ENCODE peak calls at places on chromosomes 13 and 19, in ten cellular contexts. One of them, this sample, is unnamed.

GRCh38 chr19:43469160-43469480 is 3.7 kb upstream of the LYPD3 start:
- DNase-seq in EL: no peak
- DNase-seq in ELF-1: no peak
- DNase-seq in progenitor cell of endocrine pancreas: no peak
- DNase-seq in NB4: no peak
- DNase-seq in ACHN: no peak
- DNase-seq in T-helper 2 cell: no peak
- DNase-seq in stimulated activated CD4-positive, alpha-beta T cell treated with anti-CD3 and anti-CD28 coated beads, Interleukin-4, amount 100 ng/mL, for 4 hours: peak
- DNase-seq in nucleus accumbens: no peak
- DNase-seq in occipital lobe: no peak
- DNase-seq in this sample: no peak

GRCh38 chr13:74162782-74163181 is 28.6 kb upstream of the KLF12 start:
- DNase-seq in EL: no peak
- DNase-seq in ELF-1: no peak
- DNase-seq in progenitor cell of endocrine pancreas: no peak
- DNase-seq in NB4: no peak
- DNase-seq in ACHN: no peak
- DNase-seq in T-helper 2 cell: no peak
- DNase-seq in stimulated activated CD4-positive, alpha-beta T cell treated with anti-CD3 and anti-CD28 coated beads, Interleukin-4, amount 100 ng/mL, for 4 hours: no peak
- DNase-seq in nucleus accumbens: no peak
- DNase-seq in occipital lobe: no peak
- DNase-seq in this sample: no peak

GRCh38 chr19:55487884-55488687 is at the start of gene SSC5D:
- DNase-seq in EL: peak
- DNase-seq in ELF-1: no peak
- DNase-seq in progenitor cell of endocrine pancreas: no peak
- DNase-seq in NB4: peak
- DNase-seq in ACHN: peak
- DNase-seq in T-helper 2 cell: no peak
- DNase-seq in stimulated activated CD4-positive, alpha-beta T cell treated with anti-CD3 and anti-CD28 coated beads, Interleukin-4, amount 100 ng/mL, for 4 hours: no peak
- DNase-seq in nucleus accumbens: no peak
- DNase-seq in occipital lobe: no peak
- DNase-seq in this sample: no peak

GRCh38 chr19:56141416-56141992 is 417 bp downstream of the ZNF444 start:
- DNase-seq in EL: no peak
- DNase-seq in ELF-1: no peak
- DNase-seq in progenitor cell of endocrine pancreas: peak
- DNase-seq in NB4: peak
- DNase-seq in ACHN: no peak
- DNase-seq in T-helper 2 cell: peak
- DNase-seq in stimulated activated CD4-positive, alpha-beta T cell treated with anti-CD3 and anti-CD28 coated beads, Interleukin-4, amount 100 ng/mL, for 4 hours: peak
- DNase-seq in nucleus accumbens: no peak
- DNase-seq in occipital lobe: no peak
- DNase-seq in this sample: no peak

GRCh38 chr13:106573279-106573831 is 5.4 kb upstream of the ARGLU1 start:
- DNase-seq in EL: peak
- DNase-seq in ELF-1: no peak
- DNase-seq in progenitor cell of endocrine pancreas: no peak
- DNase-seq in NB4: no peak
- DNase-seq in ACHN: no peak
- DNase-seq in T-helper 2 cell: no peak
- DNase-seq in stimulated activated CD4-positive, alpha-beta T cell treated with anti-CD3 and anti-CD28 coated beads, Interleukin-4, amount 100 ng/mL, for 4 hours: no peak
- DNase-seq in nucleus accumbens: no peak
- DNase-seq in occipital lobe: no peak
- DNase-seq in this sample: no peak

GRCh38 chr13:78436311-78436710 is 167.0 kb downstream of the POU4F1 start:
- DNase-seq in EL: no peak
- DNase-seq in ELF-1: no peak
- DNase-seq in progenitor cell of endocrine pancreas: no peak
- DNase-seq in NB4: no peak
- DNase-seq in ACHN: no peak
- DNase-seq in T-helper 2 cell: no peak
- DNase-seq in stimulated activated CD4-positive, alpha-beta T cell treated with anti-CD3 and anti-CD28 coated beads, Interleukin-4, amount 100 ng/mL, for 4 hours: no peak
- DNase-seq in nucleus accumbens: no peak
- DNase-seq in occipital lobe: no peak
- DNase-seq in this sample: no peak

GRCh38 chr19:17103177-17103576 is 27.6 kb downstream of the MYO9B start:
- DNase-seq in EL: peak
- DNase-seq in ELF-1: peak
- DNase-seq in progenitor cell of endocrine pancreas: no peak
- DNase-seq in NB4: peak
- DNase-seq in ACHN: peak
- DNase-seq in T-helper 2 cell: no peak
- DNase-seq in stimulated activated CD4-positive, alpha-beta T cell treated with anti-CD3 and anti-CD28 coated beads, Interleukin-4, amount 100 ng/mL, for 4 hours: no peak
- DNase-seq in nucleus accumbens: no peak
- DNase-seq in occipital lobe: no peak
- DNase-seq in this sample: peak

GRCh38 chr13:34900288-34900739 is 41.8 kb upstream of the NBEA start:
- DNase-seq in EL: no peak
- DNase-seq in ELF-1: peak
- DNase-seq in progenitor cell of endocrine pancreas: no peak
- DNase-seq in NB4: no peak
- DNase-seq in ACHN: no peak
- DNase-seq in T-helper 2 cell: no peak
- DNase-seq in stimulated activated CD4-positive, alpha-beta T cell treated with anti-CD3 and anti-CD28 coated beads, Interleukin-4, amount 100 ng/mL, for 4 hours: no peak
- DNase-seq in nucleus accumbens: no peak
- DNase-seq in occipital lobe: no peak
- DNase-seq in this sample: no peak

GRCh38 chr13:54775501-54776191 is 1747.0 kb downstream of the OLFM4 start:
- DNase-seq in EL: no peak
- DNase-seq in ELF-1: no peak
- DNase-seq in progenitor cell of endocrine pancreas: no peak
- DNase-seq in NB4: no peak
- DNase-seq in ACHN: no peak
- DNase-seq in T-helper 2 cell: no peak
- DNase-seq in stimulated activated CD4-positive, alpha-beta T cell treated with anti-CD3 and anti-CD28 coated beads, Interleukin-4, amount 100 ng/mL, for 4 hours: no peak
- DNase-seq in nucleus accumbens: no peak
- DNase-seq in occipital lobe: no peak
- DNase-seq in this sample: no peak

GRCh38 chr13:23828866-23829265 is 60.3 kb downstream of the MIPEP start:
- DNase-seq in EL: peak
- DNase-seq in ELF-1: no peak
- DNase-seq in progenitor cell of endocrine pancreas: no peak
- DNase-seq in NB4: no peak
- DNase-seq in ACHN: no peak
- DNase-seq in T-helper 2 cell: no peak
- DNase-seq in stimulated activated CD4-positive, alpha-beta T cell treated with anti-CD3 and anti-CD28 coated beads, Interleukin-4, amount 100 ng/mL, for 4 hours: no peak
- DNase-seq in nucleus accumbens: no peak
- DNase-seq in occipital lobe: no peak
- DNase-seq in this sample: no peak

GRCh38 chr13:58933475-58933874 is 1230.3 kb downstream of the DIAPH3 start:
- DNase-seq in EL: no peak
- DNase-seq in ELF-1: no peak
- DNase-seq in progenitor cell of endocrine pancreas: no peak
- DNase-seq in NB4: no peak
- DNase-seq in ACHN: no peak
- DNase-seq in T-helper 2 cell: no peak
- DNase-seq in stimulated activated CD4-positive, alpha-beta T cell treated with anti-CD3 and anti-CD28 coated beads, Interleukin-4, amount 100 ng/mL, for 4 hours: no peak
- DNase-seq in nucleus accumbens: no peak
- DNase-seq in occipital lobe: no peak
- DNase-seq in this sample: no peak

GRCh38 chr19:8401981-8402411 is 11.1 kb upstream of the MARCHF2 start:
- DNase-seq in EL: no peak
- DNase-seq in ELF-1: no peak
- DNase-seq in progenitor cell of endocrine pancreas: no peak
- DNase-seq in NB4: no peak
- DNase-seq in ACHN: no peak
- DNase-seq in T-helper 2 cell: no peak
- DNase-seq in stimulated activated CD4-positive, alpha-beta T cell treated with anti-CD3 and anti-CD28 coated beads, Interleukin-4, amount 100 ng/mL, for 4 hours: no peak
- DNase-seq in nucleus accumbens: no peak
- DNase-seq in occipital lobe: no peak
- DNase-seq in this sample: no peak

GRCh38 chr19:55624109-55625003 is at the start of gene ZNF784:
- DNase-seq in EL: peak
- DNase-seq in ELF-1: peak
- DNase-seq in progenitor cell of endocrine pancreas: peak
- DNase-seq in NB4: peak
- DNase-seq in ACHN: peak
- DNase-seq in T-helper 2 cell: peak
- DNase-seq in stimulated activated CD4-positive, alpha-beta T cell treated with anti-CD3 and anti-CD28 coated beads, Interleukin-4, amount 100 ng/mL, for 4 hours: peak
- DNase-seq in nucleus accumbens: peak
- DNase-seq in occipital lobe: peak
- DNase-seq in this sample: peak

GRCh38 chr19:13906525-13906904 is 514 bp downstream of the CC2D1A start:
- DNase-seq in EL: peak
- DNase-seq in ELF-1: no peak
- DNase-seq in progenitor cell of endocrine pancreas: no peak
- DNase-seq in NB4: peak
- DNase-seq in ACHN: no peak
- DNase-seq in T-helper 2 cell: peak
- DNase-seq in stimulated activated CD4-positive, alpha-beta T cell treated with anti-CD3 and anti-CD28 coated beads, Interleukin-4, amount 100 ng/mL, for 4 hours: peak
- DNase-seq in nucleus accumbens: no peak
- DNase-seq in occipital lobe: no peak
- DNase-seq in this sample: no peak

GRCh38 chr13:51895906-51896888 is 34.4 kb downstream of the CCDC70 start:
- DNase-seq in EL: peak
- DNase-seq in ELF-1: peak
- DNase-seq in progenitor cell of endocrine pancreas: peak
- DNase-seq in NB4: peak
- DNase-seq in ACHN: peak
- DNase-seq in T-helper 2 cell: peak
- DNase-seq in stimulated activated CD4-positive, alpha-beta T cell treated with anti-CD3 and anti-CD28 coated beads, Interleukin-4, amount 100 ng/mL, for 4 hours: no peak
- DNase-seq in nucleus accumbens: no peak
- DNase-seq in occipital lobe: no peak
- DNase-seq in this sample: peak

GRCh38 chr19:3266792-3267469 is 42.5 kb downstream of the CELF5 start:
- DNase-seq in EL: no peak
- DNase-seq in ELF-1: no peak
- DNase-seq in progenitor cell of endocrine pancreas: no peak
- DNase-seq in NB4: no peak
- DNase-seq in ACHN: no peak
- DNase-seq in T-helper 2 cell: no peak
- DNase-seq in stimulated activated CD4-positive, alpha-beta T cell treated with anti-CD3 and anti-CD28 coated beads, Interleukin-4, amount 100 ng/mL, for 4 hours: no peak
- DNase-seq in nucleus accumbens: peak
- DNase-seq in occipital lobe: no peak
- DNase-seq in this sample: no peak

GRCh38 chr19:14120497-14120780 is 2.9 kb upstream of the PRKACA start:
- DNase-seq in EL: no peak
- DNase-seq in ELF-1: no peak
- DNase-seq in progenitor cell of endocrine pancreas: no peak
- DNase-seq in NB4: no peak
- DNase-seq in ACHN: no peak
- DNase-seq in T-helper 2 cell: no peak
- DNase-seq in stimulated activated CD4-positive, alpha-beta T cell treated with anti-CD3 and anti-CD28 coated beads, Interleukin-4, amount 100 ng/mL, for 4 hours: no peak
- DNase-seq in nucleus accumbens: no peak
- DNase-seq in occipital lobe: no peak
- DNase-seq in this sample: no peak

GRCh38 chr19:17834350-17835181 is 13.2 kb downstream of the JAK3 start:
- DNase-seq in EL: no peak
- DNase-seq in ELF-1: peak
- DNase-seq in progenitor cell of endocrine pancreas: no peak
- DNase-seq in NB4: no peak
- DNase-seq in ACHN: no peak
- DNase-seq in T-helper 2 cell: peak
- DNase-seq in stimulated activated CD4-positive, alpha-beta T cell treated with anti-CD3 and anti-CD28 coated beads, Interleukin-4, amount 100 ng/mL, for 4 hours: no peak
- DNase-seq in nucleus accumbens: no peak
- DNase-seq in occipital lobe: no peak
- DNase-seq in this sample: peak

GRCh38 chr13:69676286-69676685 is 431.3 kb upstream of the ATXN8OS start:
- DNase-seq in EL: no peak
- DNase-seq in ELF-1: no peak
- DNase-seq in progenitor cell of endocrine pancreas: no peak
- DNase-seq in NB4: no peak
- DNase-seq in ACHN: no peak
- DNase-seq in T-helper 2 cell: no peak
- DNase-seq in stimulated activated CD4-positive, alpha-beta T cell treated with anti-CD3 and anti-CD28 coated beads, Interleukin-4, amount 100 ng/mL, for 4 hours: no peak
- DNase-seq in nucleus accumbens: no peak
- DNase-seq in occipital lobe: no peak
- DNase-seq in this sample: no peak

GRCh38 chr19:1854542-1855039 is 6.3 kb upstream of the REXO1 start:
- DNase-seq in EL: no peak
- DNase-seq in ELF-1: peak
- DNase-seq in progenitor cell of endocrine pancreas: no peak
- DNase-seq in NB4: no peak
- DNase-seq in ACHN: no peak
- DNase-seq in T-helper 2 cell: no peak
- DNase-seq in stimulated activated CD4-positive, alpha-beta T cell treated with anti-CD3 and anti-CD28 coated beads, Interleukin-4, amount 100 ng/mL, for 4 hours: no peak
- DNase-seq in nucleus accumbens: no peak
- DNase-seq in occipital lobe: no peak
- DNase-seq in this sample: no peak

GRCh38 chr13:43848250-43848649 is 31.3 kb downstream of the CCDC122 start:
- DNase-seq in EL: peak
- DNase-seq in ELF-1: no peak
- DNase-seq in progenitor cell of endocrine pancreas: no peak
- DNase-seq in NB4: peak
- DNase-seq in ACHN: no peak
- DNase-seq in T-helper 2 cell: no peak
- DNase-seq in stimulated activated CD4-positive, alpha-beta T cell treated with anti-CD3 and anti-CD28 coated beads, Interleukin-4, amount 100 ng/mL, for 4 hours: no peak
- DNase-seq in nucleus accumbens: no peak
- DNase-seq in occipital lobe: no peak
- DNase-seq in this sample: peak

GRCh38 chr19:6718741-6719539 is 1.5 kb downstream of the C3 start:
- DNase-seq in EL: peak
- DNase-seq in ELF-1: peak
- DNase-seq in progenitor cell of endocrine pancreas: no peak
- DNase-seq in NB4: peak
- DNase-seq in ACHN: peak
- DNase-seq in T-helper 2 cell: peak
- DNase-seq in stimulated activated CD4-positive, alpha-beta T cell treated with anti-CD3 and anti-CD28 coated beads, Interleukin-4, amount 100 ng/mL, for 4 hours: no peak
- DNase-seq in nucleus accumbens: peak
- DNase-seq in occipital lobe: no peak
- DNase-seq in this sample: no peak

GRCh38 chr19:47514151-47514868 is 553 bp downstream of the NAPA start:
- DNase-seq in EL: no peak
- DNase-seq in ELF-1: no peak
- DNase-seq in progenitor cell of endocrine pancreas: no peak
- DNase-seq in NB4: peak
- DNase-seq in ACHN: no peak
- DNase-seq in T-helper 2 cell: no peak
- DNase-seq in stimulated activated CD4-positive, alpha-beta T cell treated with anti-CD3 and anti-CD28 coated beads, Interleukin-4, amount 100 ng/mL, for 4 hours: no peak
- DNase-seq in nucleus accumbens: no peak
- DNase-seq in occipital lobe: no peak
- DNase-seq in this sample: no peak

GRCh38 chr19:4697304-4697703 is 26.3 kb downstream of the DPP9 start:
- DNase-seq in EL: no peak
- DNase-seq in ELF-1: no peak
- DNase-seq in progenitor cell of endocrine pancreas: no peak
- DNase-seq in NB4: no peak
- DNase-seq in ACHN: no peak
- DNase-seq in T-helper 2 cell: no peak
- DNase-seq in stimulated activated CD4-positive, alpha-beta T cell treated with anti-CD3 and anti-CD28 coated beads, Interleukin-4, amount 100 ng/mL, for 4 hours: no peak
- DNase-seq in nucleus accumbens: no peak
- DNase-seq in occipital lobe: no peak
- DNase-seq in this sample: no peak

GRCh38 chr19:19103167-19103566 is 35.1 kb downstream of the TMEM161A start:
- DNase-seq in EL: no peak
- DNase-seq in ELF-1: no peak
- DNase-seq in progenitor cell of endocrine pancreas: no peak
- DNase-seq in NB4: no peak
- DNase-seq in ACHN: no peak
- DNase-seq in T-helper 2 cell: no peak
- DNase-seq in stimulated activated CD4-positive, alpha-beta T cell treated with anti-CD3 and anti-CD28 coated beads, Interleukin-4, amount 100 ng/mL, for 4 hours: no peak
- DNase-seq in nucleus accumbens: no peak
- DNase-seq in occipital lobe: no peak
- DNase-seq in this sample: no peak

GRCh38 chr13:38570706-38571105 is 116.2 kb upstream of the FREM2 start:
- DNase-seq in EL: no peak
- DNase-seq in ELF-1: no peak
- DNase-seq in progenitor cell of endocrine pancreas: no peak
- DNase-seq in NB4: no peak
- DNase-seq in ACHN: no peak
- DNase-seq in T-helper 2 cell: no peak
- DNase-seq in stimulated activated CD4-positive, alpha-beta T cell treated with anti-CD3 and anti-CD28 coated beads, Interleukin-4, amount 100 ng/mL, for 4 hours: no peak
- DNase-seq in nucleus accumbens: no peak
- DNase-seq in occipital lobe: no peak
- DNase-seq in this sample: no peak

GRCh38 chr19:49746206-49746958 is 16.7 kb downstream of the TSKS start:
- DNase-seq in EL: peak
- DNase-seq in ELF-1: peak
- DNase-seq in progenitor cell of endocrine pancreas: no peak
- DNase-seq in NB4: peak
- DNase-seq in ACHN: no peak
- DNase-seq in T-helper 2 cell: peak
- DNase-seq in stimulated activated CD4-positive, alpha-beta T cell treated with anti-CD3 and anti-CD28 coated beads, Interleukin-4, amount 100 ng/mL, for 4 hours: peak
- DNase-seq in nucleus accumbens: no peak
- DNase-seq in occipital lobe: no peak
- DNase-seq in this sample: no peak

GRCh38 chr13:95896302-95896701 is 156.9 kb downstream of the UGGT2 start:
- DNase-seq in EL: peak
- DNase-seq in ELF-1: no peak
- DNase-seq in progenitor cell of endocrine pancreas: no peak
- DNase-seq in NB4: no peak
- DNase-seq in ACHN: no peak
- DNase-seq in T-helper 2 cell: no peak
- DNase-seq in stimulated activated CD4-positive, alpha-beta T cell treated with anti-CD3 and anti-CD28 coated beads, Interleukin-4, amount 100 ng/mL, for 4 hours: no peak
- DNase-seq in nucleus accumbens: no peak
- DNase-seq in occipital lobe: no peak
- DNase-seq in this sample: peak

This sample was measured in A172.